ENCODE peak calls at places on chromosomes 11 and 22, in ten cellular contexts. L is AG09309, N is heart right ventricle, F is neural crest cell, A is body of pancreas, K is pancreas, O is kidney epithelial cell, W is HFFc6, D is thoracic aorta, Y is AG09319. E is an unnamed sample.

GRCh38 chr22:34812631-34813030 is 253.3 kb upstream of the ISX start:
- DNase-seq in N (no peak), F (no peak), W (no peak), A (no peak), D (no peak), O (peak), L (no peak), K (no peak), Y (no peak), E (no peak)

GRCh38 chr11:81673001-81673400 is 1060.7 kb downstream of the FAM181B start:
- DNase-seq in L (no peak), O (peak), Y (no peak), N (no peak), A (no peak), W (no peak), F (no peak), D (no peak), K (no peak), E (no peak)

GRCh38 chr22:18156878-18157713 is 7.1 kb downstream of the USP18 start:
- DNase-seq in F (peak), Y (peak), W (peak), K (no peak), A (peak), N (peak), D (peak), O (peak), L (peak), E (peak)

GRCh38 chr11:68312780-68313573 is 586 bp downstream of the LRP5 start:
- DNase-seq in L (no peak), F (no peak), A (no peak), Y (no peak), W (no peak), O (no peak), K (no peak), D (no peak), N (no peak), E (peak)

GRCh38 chr11:117560786-117561530 is 233.3 kb downstream of the CEP164 start:
- DNase-seq in L (no peak), N (no peak), D (no peak), W (no peak), K (no peak), A (no peak), Y (no peak), F (no peak), O (no peak), E (no peak)

GRCh38 chr11:57513911-57514537 is 1.5 kb downstream of the SLC43A1 start:
- DNase-seq in K (peak), L (no peak), W (no peak), N (peak), F (peak), Y (no peak), D (no peak), O (no peak), A (peak), E (peak)

GRCh38 chr11:79068356-79068755 is 372.5 kb downstream of the TENM4 start:
- DNase-seq in W (no peak), A (no peak), N (no peak), K (no peak), D (no peak), O (no peak), L (no peak), F (no peak), Y (no peak), E (no peak)

GRCh38 chr11:131750152-131750551 is 379.7 kb downstream of the NTM start:
- DNase-seq in F (no peak), N (no peak), O (no peak), D (no peak), Y (no peak), A (no peak), L (no peak), W (no peak), K (no peak), E (no peak)

GRCh38 chr22:45336971-45337431 is 27.3 kb downstream of the FAM118A start:
- DNase-seq in A (peak), D (peak), O (no peak), K (peak), F (no peak), W (no peak), L (no peak), Y (no peak), N (peak), E (no peak)

DNA sequence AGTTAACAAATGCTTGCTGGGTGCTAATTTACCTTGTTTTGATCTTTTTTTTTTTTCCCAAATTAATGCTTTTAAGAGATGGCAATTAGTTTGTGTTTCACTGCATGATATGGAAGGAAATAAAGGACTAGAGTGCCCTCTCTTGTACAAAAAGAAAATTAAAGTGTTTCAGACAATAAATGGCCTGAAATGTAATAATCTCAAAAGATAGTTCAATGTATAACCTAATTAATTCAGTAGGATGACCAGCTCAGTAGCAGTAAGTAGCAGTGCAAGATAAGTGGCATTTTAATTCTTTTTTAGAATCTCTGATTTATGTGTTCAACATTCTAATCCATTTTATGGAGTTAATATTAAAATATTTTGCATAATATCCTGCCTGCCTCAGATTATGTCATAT is 39.9 kb upstream of the MYO18B start:
- DNase-seq in N (no peak), F (no peak), W (no peak), K (no peak), D (no peak), O (peak), L (no peak), A (no peak), Y (no peak), E (peak)
- TF ChIP-seq CTCF in N (peak), F (peak), W (peak), K (no peak), D (peak), O (peak), L (peak), A (peak), Y (peak), E (peak)

DNA sequence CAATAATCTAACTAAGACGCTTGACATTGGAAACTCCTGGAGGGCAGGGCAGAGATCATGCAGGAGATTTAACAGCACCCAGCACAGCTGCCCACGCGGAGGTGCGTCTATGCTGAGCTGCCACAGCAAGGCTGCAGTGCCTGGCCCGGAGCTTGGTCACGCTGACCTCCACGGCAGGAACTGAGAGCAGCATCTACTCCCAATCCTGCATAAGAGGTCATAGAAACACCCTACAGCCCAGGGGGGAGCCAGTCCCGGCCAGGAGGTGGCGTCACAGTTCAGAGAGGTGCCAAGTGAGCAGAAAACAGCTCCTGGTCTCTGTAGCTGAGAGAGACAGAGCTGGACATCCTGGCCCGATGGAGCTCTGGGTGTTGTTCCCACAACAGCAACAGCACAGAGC is 121.1 kb upstream of the TMEM45B start:
- DNase-seq in W (no peak), O (no peak), Y (no peak), K (no peak), L (no peak), N (no peak), A (no peak), D (no peak), F (no peak), E (peak)
- TF ChIP-seq CTCF in W (no peak), O (peak), Y (no peak), K (no peak), L (no peak), N (no peak), A (no peak), D (no peak), F (peak), E (peak)

DNA sequence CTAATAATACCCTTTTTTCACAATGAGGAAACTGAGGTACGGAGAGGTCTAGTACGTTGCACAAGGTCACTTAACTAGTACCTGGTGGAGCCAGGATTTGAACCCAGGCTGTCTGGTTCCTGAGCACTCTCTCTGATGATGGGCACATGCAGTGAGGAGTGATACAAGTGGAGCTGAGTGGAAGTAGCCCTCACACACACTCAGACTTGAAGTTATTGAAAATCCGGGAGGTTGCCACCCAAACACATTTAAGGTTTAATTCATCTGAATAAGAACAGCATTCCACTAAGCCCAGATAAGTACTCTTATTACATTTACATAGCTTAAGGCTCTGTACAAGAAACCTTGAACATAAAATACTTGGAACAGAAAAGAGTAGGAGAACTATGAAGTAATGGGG is 4.8 kb downstream of the GRAP2 start:
- DNase-seq in F (no peak), A (no peak), D (no peak), Y (no peak), N (no peak), K (no peak), L (no peak), O (no peak), W (no peak), E (no peak)
- TF ChIP-seq CTCF in F (no peak), A (no peak), D (no peak), Y (no peak), N (no peak), K (no peak), L (no peak), O (no peak), W (no peak), E (no peak)

DNA sequence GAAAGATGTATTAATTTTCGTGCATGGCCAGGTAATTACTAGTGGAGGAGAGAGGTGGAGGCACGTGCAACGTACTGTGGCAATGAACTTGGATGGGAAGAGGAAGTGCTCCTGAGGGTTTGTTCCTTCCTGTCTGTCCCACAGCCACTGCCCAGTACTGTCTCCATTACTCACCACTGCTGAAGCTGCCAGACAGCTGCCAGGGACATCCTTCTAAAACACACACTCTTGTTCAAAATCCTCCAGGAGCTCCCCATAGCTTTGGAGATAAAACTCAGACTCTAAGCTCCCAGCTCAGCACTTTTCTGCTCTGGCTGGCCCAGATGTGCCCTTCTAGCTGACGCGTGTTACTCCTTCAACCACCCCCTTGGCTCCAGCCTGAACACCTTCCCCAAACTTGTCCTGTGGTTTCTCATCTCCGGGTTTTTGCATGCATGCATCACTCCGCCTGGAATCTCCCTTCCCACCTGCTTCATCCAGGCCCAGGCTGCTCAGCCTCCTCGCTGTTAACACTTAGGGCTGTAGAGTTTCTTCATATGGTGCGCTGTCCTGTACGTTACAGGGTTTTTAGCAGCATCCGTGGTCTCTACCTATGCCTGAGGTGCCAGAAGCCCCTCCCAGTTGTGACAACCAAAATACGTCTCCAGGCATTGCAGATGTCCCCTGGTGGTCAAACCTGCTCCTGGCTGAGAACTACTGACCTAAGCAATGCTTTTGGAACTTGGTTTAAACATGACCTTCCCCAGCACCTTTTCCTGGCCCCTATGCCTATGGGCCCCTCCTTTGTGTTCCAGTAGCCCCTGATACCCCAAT is 69.5 kb downstream of the C11orf91 start:
- DNase-seq in K (no peak), Y (no peak), O (no peak), D (no peak), A (no peak), L (no peak), N (no peak), F (no peak), W (no peak), E (no peak)
- TF ChIP-seq CTCF in K (no peak), Y (no peak), O (no peak), D (no peak), A (no peak), L (no peak), N (no peak), F (no peak), W (peak), E (no peak)

GRCh38 chr11:103486609-103487008 is 377.4 kb downstream of the DYNC2H1 start:
- DNase-seq in K (no peak), W (no peak), L (no peak), O (no peak), Y (no peak), D (no peak), A (no peak), N (no peak), F (no peak), E (no peak)

GRCh38 chr11:103491777-103492176 is 382.6 kb downstream of the DYNC2H1 start:
- DNase-seq in D (no peak), K (no peak), L (no peak), A (no peak), O (no peak), F (no peak), W (no peak), N (no peak), Y (no peak), E (no peak)

GRCh38 chr11:103488021-103488420 is 378.8 kb downstream of the DYNC2H1 start:
- DNase-seq in D (no peak), K (no peak), A (no peak), F (no peak), Y (no peak), L (no peak), N (no peak), W (no peak), O (no peak), E (no peak)

GRCh38 chr11:103487113-103487512 is 377.9 kb downstream of the DYNC2H1 start:
- DNase-seq in W (no peak), F (no peak), A (no peak), K (no peak), L (no peak), Y (no peak), O (no peak), D (no peak), N (no peak), E (no peak)

DNA sequence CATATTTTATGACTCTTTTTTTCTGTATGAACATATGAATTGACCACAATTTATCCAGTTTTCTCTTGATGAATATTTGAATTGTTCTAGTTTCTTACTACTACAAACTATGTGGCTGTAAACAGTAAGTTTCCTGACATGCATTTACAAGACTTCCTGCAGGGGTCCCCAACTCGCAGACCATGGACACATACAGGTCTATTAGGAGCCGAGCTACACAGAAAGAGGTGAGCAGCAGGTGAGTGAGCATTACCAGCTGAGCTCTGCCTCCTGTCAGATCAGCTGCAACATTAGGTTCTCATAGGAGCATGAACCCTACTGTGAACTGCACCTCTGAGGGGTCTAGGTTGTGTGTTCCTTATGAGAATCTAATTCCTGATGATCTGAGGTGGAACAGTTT is 379.4 kb downstream of the DYNC2H1 start:
- DNase-seq in F (no peak), O (no peak), Y (no peak), K (no peak), W (no peak), A (no peak), N (no peak), L (no peak), D (no peak), E (no peak)
- TF ChIP-seq CTCF in F (no peak), O (no peak), Y (no peak), K (no peak), W (no peak), A (no peak), N (no peak), L (no peak), D (no peak), E (no peak)

DNA sequence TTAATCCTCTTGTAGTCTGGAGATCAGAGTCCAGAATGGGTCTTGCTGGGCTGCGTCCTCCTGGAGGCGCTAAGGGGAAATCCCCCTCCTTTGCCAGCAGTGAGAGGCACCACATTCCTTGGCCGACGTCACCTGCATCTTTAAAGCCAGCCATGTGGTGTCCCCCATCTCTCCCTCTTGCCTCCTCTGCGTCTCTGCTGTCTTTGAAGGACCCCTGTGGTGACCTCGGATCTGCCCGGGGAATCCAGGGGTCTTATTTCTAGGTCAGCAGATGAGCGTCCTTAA is 27.2 kb upstream of the PARVB start:
- DNase-seq in D (no peak), K (no peak), W (no peak), N (no peak), F (no peak), O (no peak), Y (no peak), A (no peak), L (no peak), E (no peak)
- TF ChIP-seq CTCF in D (no peak), K (no peak), W (peak), N (no peak), F (no peak), O (no peak), Y (no peak), A (no peak), L (no peak), E (no peak)

E was measured in GM13977.